ENCODE peak calls at places on chromosomes 1 and 21, in nine cellular contexts. R, D, Q, W, M, B, V, Z and F are unnamed samples.

GRCh38 chr1:15455522-15455921 is 1.0 kb upstream of the CELA2A start:
- DNase-seq in R (peak), D (peak), Q (no peak), W (no peak), M (no peak), B (no peak), V (no peak), Z (no peak), F (peak)

GRCh38 chr21:44706706-44707615 is 4.4 kb downstream of the TSPEAR start:
- DNase-seq in R (no peak), D (no peak), Q (no peak), W (peak), M (no peak), B (peak), V (peak), Z (no peak), F (no peak)

GRCh38 chr1:233440952-233441401 is 113.5 kb downstream of the MAP3K21 start:
- DNase-seq in R (peak), D (peak), Q (no peak), W (peak), M (no peak), B (peak), V (no peak), Z (no peak), F (peak)

GRCh38 chr1:53545663-53546408 is 86.6 kb downstream of the DMRTB1 start:
- DNase-seq in R (no peak), D (no peak), Q (no peak), W (no peak), M (peak), B (no peak), V (no peak), Z (peak), F (no peak)

GRCh38 chr1:1911390-1912041 is 3.5 kb upstream of the CALML6 start:
- DNase-seq in R (no peak), D (no peak), Q (no peak), W (no peak), M (no peak), B (no peak), V (peak), Z (no peak), F (no peak)

GRCh38 chr1:58466618-58467241 is 79.8 kb downstream of the OMA1 start:
- DNase-seq in R (no peak), D (no peak), Q (no peak), W (no peak), M (no peak), B (no peak), V (no peak), Z (no peak), F (no peak)

GRCh38 chr1:234400773-234401172 is 27.5 kb downstream of the COA6 start:
- DNase-seq in R (no peak), D (no peak), Q (no peak), W (no peak), M (no peak), B (no peak), V (no peak), Z (no peak), F (no peak)

GRCh38 chr1:8004113-8004802 is 21.9 kb downstream of the ERRFI1 start:
- DNase-seq in R (no peak), D (peak), Q (no peak), W (peak), M (no peak), B (no peak), V (no peak), Z (peak), F (no peak)

GRCh38 chr1:43388021-43388575 is 1.5 kb downstream of the MED8 start:
- DNase-seq in R (peak), D (peak), Q (no peak), W (no peak), M (no peak), B (no peak), V (no peak), Z (no peak), F (no peak)

GRCh38 chr1:203440780-203441179 is 34.8 kb upstream of the PRELP start:
- DNase-seq in R (no peak), D (peak), Q (peak), W (peak), M (peak), B (no peak), V (peak), Z (peak), F (peak)

GRCh38 chr1:90045853-90046563 is 51.1 kb downstream of the ZNF326 start:
- DNase-seq in R (no peak), D (peak), Q (no peak), W (peak), M (no peak), B (peak), V (no peak), Z (no peak), F (no peak)

GRCh38 chr1:186165303-186165702 is 209.8 kb downstream of the TPR start:
- DNase-seq in R (no peak), D (peak), Q (no peak), W (no peak), M (no peak), B (no peak), V (no peak), Z (no peak), F (no peak)

GRCh38 chr21:44065428-44065827 is 41.8 kb upstream of the PWP2 start:
- DNase-seq in R (peak), D (peak), Q (no peak), W (no peak), M (no peak), B (no peak), V (peak), Z (no peak), F (no peak)

GRCh38 chr1:206741142-206741701 is 29.4 kb upstream of the IL19 start:
- DNase-seq in R (no peak), D (no peak), Q (no peak), W (no peak), M (no peak), B (no peak), V (no peak), Z (no peak), F (no peak)

GRCh38 chr1:96090134-96090533 is 631.5 kb upstream of the PTBP2 start:
- DNase-seq in R (no peak), D (no peak), Q (no peak), W (no peak), M (peak), B (no peak), V (no peak), Z (no peak), F (no peak)

GRCh38 chr1:63847308-63847910 is 73.6 kb downstream of the ROR1 start:
- DNase-seq in R (no peak), D (no peak), Q (no peak), W (no peak), M (no peak), B (no peak), V (no peak), Z (no peak), F (no peak)

GRCh38 chr1:95287078-95287477 is 53.1 kb downstream of the RWDD3 start:
- DNase-seq in R (no peak), D (no peak), Q (no peak), W (peak), M (no peak), B (no peak), V (no peak), Z (no peak), F (no peak)

GRCh38 chr1:186620951-186621350 is 59.3 kb downstream of the PTGS2 start:
- DNase-seq in R (peak), D (peak), Q (peak), W (no peak), M (no peak), B (no peak), V (no peak), Z (no peak), F (peak)

GRCh38 chr1:39204441-39205081 is at the start of gene MACF1:
- DNase-seq in R (peak), D (peak), Q (peak), W (peak), M (no peak), B (no peak), V (peak), Z (peak), F (peak)

GRCh38 chr1:39199593-39199992 is 4.9 kb upstream of the MACF1 start:
- DNase-seq in R (no peak), D (no peak), Q (no peak), W (no peak), M (no peak), B (peak), V (no peak), Z (no peak), F (no peak)

GRCh38 chr1:39205781-39206464 is 1.4 kb downstream of the MACF1 start:
- DNase-seq in R (no peak), D (no peak), Q (no peak), W (no peak), M (no peak), B (no peak), V (no peak), Z (no peak), F (no peak)

GRCh38 chr1:39210649-39211048 is 6.2 kb downstream of the MACF1 start:
- DNase-seq in R (no peak), D (no peak), Q (no peak), W (no peak), M (no peak), B (peak), V (no peak), Z (no peak), F (no peak)

DNA sequence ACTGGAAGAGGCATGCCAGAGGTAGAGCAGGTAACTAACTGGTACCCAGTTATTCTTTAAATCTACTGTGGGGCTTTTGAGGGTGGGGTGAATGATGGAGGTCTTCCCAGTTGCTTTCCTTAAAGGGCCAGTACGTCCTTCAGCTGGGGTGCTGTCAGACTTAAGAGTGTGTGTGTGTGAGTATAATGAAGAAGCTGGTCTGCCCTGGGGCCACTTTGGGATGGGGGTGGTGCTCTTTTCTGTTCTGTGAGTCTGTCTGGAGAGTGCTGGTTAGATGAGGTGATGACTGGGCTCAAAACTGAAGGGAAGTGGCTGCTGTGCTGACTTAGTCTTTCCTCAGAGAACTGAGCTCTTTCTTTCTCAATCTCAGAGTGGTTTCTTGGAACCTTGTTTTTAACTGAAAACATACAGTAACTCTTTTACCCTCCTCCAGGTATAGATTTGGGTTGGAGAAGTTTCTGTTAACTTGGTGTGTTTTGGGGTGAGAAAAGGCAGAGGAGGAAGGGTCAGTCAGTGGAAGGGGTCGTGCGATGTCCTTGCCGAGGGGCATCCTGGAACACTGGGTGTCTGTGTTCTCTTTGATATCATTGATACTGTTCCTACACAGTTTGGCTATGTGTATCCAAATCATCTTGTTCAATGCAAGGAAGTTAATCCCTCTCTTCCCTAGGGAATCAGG is 746 bp downstream of the MACF1 start:
- DNase-seq in R (peak), D (peak), Q (no peak), W (no peak), M (no peak), B (no peak), V (no peak), Z (peak), F (no peak)
- H3K4me3 ChIP-seq in R (peak), D (peak), Q (peak), W (peak), M (peak), B (no peak), V (peak), Z (peak), F (peak)

GRCh38 chr1:18670267-18670910 is 39.7 kb downstream of the PAX7 start:
- DNase-seq in R (no peak), D (no peak), Q (no peak), W (no peak), M (peak), B (no peak), V (no peak), Z (no peak), F (no peak)

GRCh38 chr1:18668051-18668450 is 37.4 kb downstream of the PAX7 start:
- DNase-seq in R (no peak), D (no peak), Q (no peak), W (no peak), M (no peak), B (no peak), V (no peak), Z (no peak), F (no peak)

GRCh38 chr1:18668750-18669404 is 38.2 kb downstream of the PAX7 start:
- DNase-seq in R (no peak), D (no peak), Q (no peak), W (no peak), M (peak), B (no peak), V (no peak), Z (no peak), F (no peak)

GRCh38 chr1:18676431-18676830 is 45.8 kb downstream of the PAX7 start:
- DNase-seq in R (no peak), D (no peak), Q (no peak), W (peak), M (no peak), B (no peak), V (no peak), Z (no peak), F (no peak)

DNA sequence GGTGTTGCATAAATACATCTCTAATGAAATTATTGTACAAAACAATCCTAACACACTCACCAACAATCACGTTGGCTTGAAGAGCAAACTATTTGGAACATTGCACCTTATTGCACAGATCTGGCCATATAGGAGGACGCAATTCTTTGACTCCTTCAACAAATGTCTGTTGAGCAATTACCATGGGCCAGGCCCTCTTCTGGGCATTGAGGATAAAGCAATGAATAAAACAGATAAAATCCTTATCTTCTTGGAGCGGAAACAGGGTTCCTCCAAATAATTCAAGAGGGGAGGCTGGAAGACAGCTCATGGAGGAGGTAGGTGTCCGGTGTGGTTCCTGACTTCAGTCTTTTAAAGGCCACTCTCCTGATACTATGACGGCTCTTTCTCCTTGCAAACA is 43.3 kb downstream of the PAX7 start:
- DNase-seq in R (no peak), D (no peak), Q (no peak), W (no peak), M (no peak), B (no peak), V (no peak), Z (no peak), F (no peak)
- TF ChIP-seq CTCF in R (no peak), D (no peak), Q (no peak), W (peak), M (no peak), B (no peak), V (no peak), Z (no peak), F (peak)

GRCh38 chr1:24392982-24393645 is 20.5 kb downstream of the STPG1 start:
- DNase-seq in R (no peak), D (no peak), Q (no peak), W (no peak), M (no peak), B (peak), V (no peak), Z (no peak), F (no peak)

GRCh38 chr1:24391882-24392603 is 21.5 kb downstream of the STPG1 start:
- DNase-seq in R (peak), D (peak), Q (no peak), W (peak), M (peak), B (peak), V (no peak), Z (peak), F (no peak)

GRCh38 chr1:24389231-24389678 is 24.3 kb downstream of the STPG1 start:
- DNase-seq in R (no peak), D (no peak), Q (no peak), W (no peak), M (no peak), B (peak), V (no peak), Z (no peak), F (no peak)

GRCh38 chr1:24392604-24392946 is 21.0 kb downstream of the STPG1 start:
- DNase-seq in R (no peak), D (no peak), Q (no peak), W (no peak), M (no peak), B (no peak), V (no peak), Z (no peak), F (no peak)

GRCh38 chr1:24390924-24391782 is 22.4 kb downstream of the STPG1 start:
- DNase-seq in R (peak), D (peak), Q (peak), W (peak), M (peak), B (peak), V (peak), Z (peak), F (no peak)
- H3K4me3 ChIP-seq in R (no peak), D (no peak), Q (no peak), W (no peak), M (peak), B (no peak), V (peak), Z (peak), F (no peak)

DNA sequence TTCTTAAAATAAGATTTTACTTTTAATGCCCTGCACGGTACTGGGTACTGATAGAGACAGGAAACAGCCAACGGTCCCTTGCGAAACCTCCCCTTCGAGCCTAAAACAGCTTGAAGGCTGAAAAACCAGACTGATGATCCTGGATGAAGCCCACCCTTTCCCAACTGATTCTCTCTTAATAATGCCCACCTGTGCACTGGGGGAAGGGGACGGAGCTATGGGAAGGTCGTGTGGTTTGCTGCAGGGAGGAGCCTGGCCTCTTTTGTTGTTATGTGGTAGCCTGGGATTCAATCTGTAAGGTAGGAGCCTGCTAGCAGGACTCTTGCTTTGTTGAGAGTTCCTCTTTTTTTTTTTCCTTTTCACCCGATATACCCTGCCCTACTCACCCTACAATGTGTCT is 25.6 kb downstream of the SAMSN1 start:
- DNase-seq in R (peak), D (no peak), Q (no peak), W (no peak), M (peak), B (no peak), V (no peak), Z (no peak), F (no peak)
- TF ChIP-seq CTCF in R (no peak), D (no peak), Q (no peak), W (no peak), M (no peak), B (no peak), V (no peak), Z (no peak), F (no peak)

GRCh38 chr1:153122831-153123421 is 9.6 kb upstream of the SPRR2F start:
- DNase-seq in R (no peak), D (no peak), Q (no peak), W (peak), M (no peak), B (peak), V (no peak), Z (no peak), F (no peak)
- H3K4me3 ChIP-seq in R (no peak), D (no peak), Q (no peak), W (no peak), M (no peak), B (peak), V (no peak), Z (no peak), F (no peak)

GRCh38 chr1:246280551-246280950 is 226.5 kb downstream of the SMYD3 start:
- DNase-seq in R (peak), D (peak), Q (no peak), W (no peak), M (no peak), B (no peak), V (no peak), Z (no peak), F (no peak)
- TF ChIP-seq CTCF in R (peak), D (peak), Q (peak), W (peak), M (peak), B (no peak), V (no peak), Z (no peak), F (peak)

GRCh38 chr21:29181799-29182470 is 51.5 kb downstream of the MAP3K7CL start:
- DNase-seq in R (no peak), D (peak), Q (peak), W (no peak), M (no peak), B (no peak), V (no peak), Z (no peak), F (peak)
- H3K4me3 ChIP-seq in R (no peak), D (peak), Q (peak), W (no peak), M (peak), B (no peak), V (peak), Z (peak), F (peak)